ENCODE peak calls at places on chromosomes 13 and 19, in five cellular contexts. One of them, this sample, is unnamed.

GRCh38 chr19:29568036-29568788 is 37.9 kb upstream of the POP4 start:
- DNase-seq in stimulated activated CD4-positive, alpha-beta T cell treated with anti-CD3 and anti-CD28 coated beads, Interleukin-4, amount 100 ng/mL, for 1 hour: no peak
- DNase-seq in pons: no peak
- DNase-seq in H9: no peak
- DNase-seq in naive thymus-derived CD8-positive, alpha-beta T cell: no peak
- DNase-seq in this sample: no peak

GRCh38 chr19:30498707-30499106 is 126.5 kb downstream of the ZNF536 start:
- DNase-seq in stimulated activated CD4-positive, alpha-beta T cell treated with anti-CD3 and anti-CD28 coated beads, Interleukin-4, amount 100 ng/mL, for 1 hour: no peak
- DNase-seq in pons: peak; percentile 49
- DNase-seq in H9: peak; percentile 78
- DNase-seq in naive thymus-derived CD8-positive, alpha-beta T cell: no peak
- DNase-seq in this sample: peak; percentile 24

GRCh38 chr13:43511260-43511970 is 275.4 kb downstream of the ENOX1 start:
- DNase-seq in stimulated activated CD4-positive, alpha-beta T cell treated with anti-CD3 and anti-CD28 coated beads, Interleukin-4, amount 100 ng/mL, for 1 hour: no peak
- DNase-seq in pons: no peak
- DNase-seq in H9: no peak
- DNase-seq in naive thymus-derived CD8-positive, alpha-beta T cell: no peak
- DNase-seq in this sample: no peak

GRCh38 chr19:35757231-35757748 is 461 bp upstream of the HSPB6 start:
- DNase-seq in stimulated activated CD4-positive, alpha-beta T cell treated with anti-CD3 and anti-CD28 coated beads, Interleukin-4, amount 100 ng/mL, for 1 hour: no peak
- DNase-seq in pons: peak; percentile 39
- DNase-seq in H9: no peak
- DNase-seq in naive thymus-derived CD8-positive, alpha-beta T cell: peak; percentile 21
- DNase-seq in this sample: peak; percentile 32

GRCh38 chr19:55600336-55601028 is 394 bp downstream of the ZNF524 start:
- DNase-seq in stimulated activated CD4-positive, alpha-beta T cell treated with anti-CD3 and anti-CD28 coated beads, Interleukin-4, amount 100 ng/mL, for 1 hour: peak; percentile 70
- DNase-seq in pons: peak; percentile 20
- DNase-seq in H9: no peak
- DNase-seq in naive thymus-derived CD8-positive, alpha-beta T cell: peak; percentile 79
- DNase-seq in this sample: peak; percentile 85

GRCh38 chr19:41401483-41401882 is 3.9 kb downstream of the BCKDHA start:
- DNase-seq in stimulated activated CD4-positive, alpha-beta T cell treated with anti-CD3 and anti-CD28 coated beads, Interleukin-4, amount 100 ng/mL, for 1 hour: no peak
- DNase-seq in pons: no peak
- DNase-seq in H9: no peak
- DNase-seq in naive thymus-derived CD8-positive, alpha-beta T cell: no peak
- DNase-seq in this sample: no peak

GRCh38 chr13:93256998-93257397 is 30.4 kb downstream of the GPC6 start:
- DNase-seq in stimulated activated CD4-positive, alpha-beta T cell treated with anti-CD3 and anti-CD28 coated beads, Interleukin-4, amount 100 ng/mL, for 1 hour: no peak
- DNase-seq in pons: no peak
- DNase-seq in H9: no peak
- DNase-seq in naive thymus-derived CD8-positive, alpha-beta T cell: no peak
- DNase-seq in this sample: no peak

GRCh38 chr19:51333836-51334460 is 8.0 kb downstream of the VSIG10L start:
- DNase-seq in stimulated activated CD4-positive, alpha-beta T cell treated with anti-CD3 and anti-CD28 coated beads, Interleukin-4, amount 100 ng/mL, for 1 hour: no peak
- DNase-seq in pons: no peak
- DNase-seq in H9: peak; percentile 67
- DNase-seq in naive thymus-derived CD8-positive, alpha-beta T cell: no peak
- DNase-seq in this sample: no peak

GRCh38 chr13:26442541-26442940 is 114.9 kb upstream of the WASF3 start:
- DNase-seq in stimulated activated CD4-positive, alpha-beta T cell treated with anti-CD3 and anti-CD28 coated beads, Interleukin-4, amount 100 ng/mL, for 1 hour: no peak
- DNase-seq in pons: no peak
- DNase-seq in H9: no peak
- DNase-seq in naive thymus-derived CD8-positive, alpha-beta T cell: no peak
- DNase-seq in this sample: no peak

GRCh38 chr19:3054972-3055740 is 7.1 kb downstream of the TLE5 start:
- DNase-seq in stimulated activated CD4-positive, alpha-beta T cell treated with anti-CD3 and anti-CD28 coated beads, Interleukin-4, amount 100 ng/mL, for 1 hour: no peak
- DNase-seq in pons: no peak
- DNase-seq in H9: no peak
- DNase-seq in naive thymus-derived CD8-positive, alpha-beta T cell: no peak
- DNase-seq in this sample: no peak

GRCh38 chr19:45981350-45981749 is 7.7 kb upstream of the NOVA2 start:
- DNase-seq in stimulated activated CD4-positive, alpha-beta T cell treated with anti-CD3 and anti-CD28 coated beads, Interleukin-4, amount 100 ng/mL, for 1 hour: no peak
- DNase-seq in pons: peak; percentile 40
- DNase-seq in H9: no peak
- DNase-seq in naive thymus-derived CD8-positive, alpha-beta T cell: no peak
- DNase-seq in this sample: no peak

GRCh38 chr19:29858000-29858596 is 46.3 kb downstream of the CCNE1 start:
- DNase-seq in stimulated activated CD4-positive, alpha-beta T cell treated with anti-CD3 and anti-CD28 coated beads, Interleukin-4, amount 100 ng/mL, for 1 hour: peak; percentile 46
- DNase-seq in pons: no peak
- DNase-seq in H9: peak; percentile 84
- DNase-seq in naive thymus-derived CD8-positive, alpha-beta T cell: peak; percentile 49
- DNase-seq in this sample: no peak

GRCh38 chr13:38283346-38283745 is 66.3 kb upstream of the UFM1 start:
- DNase-seq in stimulated activated CD4-positive, alpha-beta T cell treated with anti-CD3 and anti-CD28 coated beads, Interleukin-4, amount 100 ng/mL, for 1 hour: no peak
- DNase-seq in pons: no peak
- DNase-seq in H9: no peak
- DNase-seq in naive thymus-derived CD8-positive, alpha-beta T cell: no peak
- DNase-seq in this sample: no peak

GRCh38 chr19:32810452-32810851 is 59.1 kb downstream of the SLC7A9 start:
- DNase-seq in stimulated activated CD4-positive, alpha-beta T cell treated with anti-CD3 and anti-CD28 coated beads, Interleukin-4, amount 100 ng/mL, for 1 hour: no peak
- DNase-seq in pons: no peak
- DNase-seq in H9: no peak
- DNase-seq in naive thymus-derived CD8-positive, alpha-beta T cell: no peak
- DNase-seq in this sample: no peak

GRCh38 chr13:113862191-113862765 is 1.6 kb downstream of the GAS6 start:
- DNase-seq in stimulated activated CD4-positive, alpha-beta T cell treated with anti-CD3 and anti-CD28 coated beads, Interleukin-4, amount 100 ng/mL, for 1 hour: no peak
- DNase-seq in pons: no peak
- DNase-seq in H9: peak; percentile 29
- DNase-seq in naive thymus-derived CD8-positive, alpha-beta T cell: no peak
- DNase-seq in this sample: no peak

GRCh38 chr13:45195421-45195820 is 5.4 kb downstream of the KCTD4 start:
- DNase-seq in stimulated activated CD4-positive, alpha-beta T cell treated with anti-CD3 and anti-CD28 coated beads, Interleukin-4, amount 100 ng/mL, for 1 hour: no peak
- DNase-seq in pons: peak; percentile 59
- DNase-seq in H9: no peak
- DNase-seq in naive thymus-derived CD8-positive, alpha-beta T cell: no peak
- DNase-seq in this sample: no peak

GRCh38 chr19:47572635-47573034 is 313 bp downstream of the ZNF541 start:
- DNase-seq in stimulated activated CD4-positive, alpha-beta T cell treated with anti-CD3 and anti-CD28 coated beads, Interleukin-4, amount 100 ng/mL, for 1 hour: no peak
- DNase-seq in pons: no peak
- DNase-seq in H9: no peak
- DNase-seq in naive thymus-derived CD8-positive, alpha-beta T cell: no peak
- DNase-seq in this sample: no peak

GRCh38 chr19:16249826-16250434 is 52.2 kb downstream of the AP1M1 start:
- DNase-seq in stimulated activated CD4-positive, alpha-beta T cell treated with anti-CD3 and anti-CD28 coated beads, Interleukin-4, amount 100 ng/mL, for 1 hour: no peak
- DNase-seq in pons: no peak
- DNase-seq in H9: no peak
- DNase-seq in naive thymus-derived CD8-positive, alpha-beta T cell: no peak
- DNase-seq in this sample: no peak

GRCh38 chr13:98677398-98677797 is 75.1 kb downstream of the SLC15A1 start:
- DNase-seq in stimulated activated CD4-positive, alpha-beta T cell treated with anti-CD3 and anti-CD28 coated beads, Interleukin-4, amount 100 ng/mL, for 1 hour: no peak
- DNase-seq in pons: no peak
- DNase-seq in H9: no peak
- DNase-seq in naive thymus-derived CD8-positive, alpha-beta T cell: no peak
- DNase-seq in this sample: no peak

GRCh38 chr19:44747739-44748425 is 626 bp upstream of the BCL3 start:
- DNase-seq in stimulated activated CD4-positive, alpha-beta T cell treated with anti-CD3 and anti-CD28 coated beads, Interleukin-4, amount 100 ng/mL, for 1 hour: no peak
- DNase-seq in pons: peak; percentile 25
- DNase-seq in H9: peak; percentile 61
- DNase-seq in naive thymus-derived CD8-positive, alpha-beta T cell: peak; percentile 62
- DNase-seq in this sample: peak; percentile 25

GRCh38 chr13:71866173-71867091 is 572 bp downstream of the DACH1 start:
- DNase-seq in stimulated activated CD4-positive, alpha-beta T cell treated with anti-CD3 and anti-CD28 coated beads, Interleukin-4, amount 100 ng/mL, for 1 hour: peak; percentile 28
- DNase-seq in pons: no peak
- DNase-seq in H9: peak; percentile 38
- DNase-seq in naive thymus-derived CD8-positive, alpha-beta T cell: peak; percentile 14
- DNase-seq in this sample: peak; percentile 57

GRCh38 chr19:5719274-5719960 is 529 bp downstream of the LONP1 start:
- DNase-seq in stimulated activated CD4-positive, alpha-beta T cell treated with anti-CD3 and anti-CD28 coated beads, Interleukin-4, amount 100 ng/mL, for 1 hour: peak; percentile 36
- DNase-seq in pons: peak; percentile 11
- DNase-seq in H9: no peak
- DNase-seq in naive thymus-derived CD8-positive, alpha-beta T cell: peak; percentile 18
- DNase-seq in this sample: no peak

GRCh38 chr19:10286803-10287737 is at the start of gene ICAM4:
- DNase-seq in stimulated activated CD4-positive, alpha-beta T cell treated with anti-CD3 and anti-CD28 coated beads, Interleukin-4, amount 100 ng/mL, for 1 hour: peak; percentile 39
- DNase-seq in pons: no peak
- DNase-seq in H9: peak; percentile 76
- DNase-seq in naive thymus-derived CD8-positive, alpha-beta T cell: no peak
- DNase-seq in this sample: no peak

GRCh38 chr13:20902438-20903163 is at the start of gene XPO4:
- DNase-seq in stimulated activated CD4-positive, alpha-beta T cell treated with anti-CD3 and anti-CD28 coated beads, Interleukin-4, amount 100 ng/mL, for 1 hour: peak; percentile 82
- DNase-seq in pons: peak; percentile 37
- DNase-seq in H9: peak; percentile 75
- DNase-seq in naive thymus-derived CD8-positive, alpha-beta T cell: peak; percentile 83
- DNase-seq in this sample: peak; percentile 83

GRCh38 chr19:2841858-2842574 is 741 bp downstream of the ZNF555 start:
- DNase-seq in stimulated activated CD4-positive, alpha-beta T cell treated with anti-CD3 and anti-CD28 coated beads, Interleukin-4, amount 100 ng/mL, for 1 hour: peak; percentile 20
- DNase-seq in pons: no peak
- DNase-seq in H9: no peak
- DNase-seq in naive thymus-derived CD8-positive, alpha-beta T cell: no peak
- DNase-seq in this sample: peak; percentile 11

GRCh38 chr13:50485979-50486935 is 357.2 kb downstream of the DLEU7 start:
- DNase-seq in stimulated activated CD4-positive, alpha-beta T cell treated with anti-CD3 and anti-CD28 coated beads, Interleukin-4, amount 100 ng/mL, for 1 hour: no peak
- DNase-seq in pons: peak; percentile 42
- DNase-seq in H9: no peak
- DNase-seq in naive thymus-derived CD8-positive, alpha-beta T cell: no peak
- DNase-seq in this sample: no peak

GRCh38 chr19:12757544-12758274 is 6.1 kb downstream of the BEST2 start:
- DNase-seq in stimulated activated CD4-positive, alpha-beta T cell treated with anti-CD3 and anti-CD28 coated beads, Interleukin-4, amount 100 ng/mL, for 1 hour: peak; percentile 64
- DNase-seq in pons: no peak
- DNase-seq in H9: peak; percentile 95
- DNase-seq in naive thymus-derived CD8-positive, alpha-beta T cell: peak; percentile 62
- DNase-seq in this sample: peak; percentile 90

GRCh38 chr13:46751811-46752635 is 44.9 kb downstream of the ESD start:
- DNase-seq in stimulated activated CD4-positive, alpha-beta T cell treated with anti-CD3 and anti-CD28 coated beads, Interleukin-4, amount 100 ng/mL, for 1 hour: peak; percentile 19
- DNase-seq in pons: peak; percentile 50
- DNase-seq in H9: no peak
- DNase-seq in naive thymus-derived CD8-positive, alpha-beta T cell: peak; percentile 49
- DNase-seq in this sample: no peak